ENCODE peak calls at places on chromosomes 2 and 18, in four cellular contexts. W is WTC11, L is K562, Q is HepG2. T is an unnamed sample.

GRCh38 chr2:121944072-121944829 is 188.8 kb downstream of the TSN start:
- DNase-seq in W (no peak), L (no peak), Q (no peak), T (no peak)

GRCh38 chr18:76689646-76690264 is 132.6 kb upstream of the ZNF236 start:
- DNase-seq in W (no peak), L (no peak), Q (no peak), T (no peak)

GRCh38 chr2:157190151-157190550 is 67.4 kb upstream of the GALNT5 start:
- DNase-seq in W (no peak), L (no peak), Q (no peak), T (no peak)

GRCh38 chr2:108226570-108226969 is 13.2 kb upstream of the SULT1C3 start:
- DNase-seq in W (no peak), L (no peak), Q (no peak), T (no peak)

GRCh38 chr2:71347517-71347916 is 15.9 kb downstream of the ZNF638 start:
- DNase-seq in W (no peak), L (peak), Q (no peak), T (no peak)

GRCh38 chr2:112321375-112322320 is 46.3 kb downstream of the ZC3H6 start:
- DNase-seq in W (no peak), L (no peak), Q (no peak), T (no peak)

GRCh38 chr18:47983946-47984345 is 53.5 kb upstream of the SMAD2 start:
- DNase-seq in W (no peak), L (no peak), Q (no peak), T (no peak)

GRCh38 chr18:22314406-22314805 is 103.3 kb downstream of the CTAGE1 start:
- DNase-seq in W (no peak), L (no peak), Q (no peak), T (no peak)

GRCh38 chr2:225090746-225091145 is 48.5 kb upstream of the DOCK10 start:
- DNase-seq in W (no peak), L (no peak), Q (no peak), T (no peak)

GRCh38 chr18:75474332-75474731 is 46.8 kb upstream of the SMIM21 start:
- DNase-seq in W (no peak), L (no peak), Q (no peak), T (no peak)

GRCh38 chr2:1981421-1981820 is 237.1 kb upstream of the PXDN start:
- DNase-seq in W (no peak), L (no peak), Q (no peak), T (no peak)

GRCh38 chr2:201320701-201321100 is 36.4 kb downstream of the FLACC1 start:
- DNase-seq in W (no peak), L (no peak), Q (no peak), T (no peak)

GRCh38 chr2:201319511-201319910 is 37.6 kb downstream of the FLACC1 start:
- DNase-seq in W (no peak), L (no peak), Q (no peak), T (no peak)

GRCh38 chr2:201320257-201320656 is 36.9 kb downstream of the FLACC1 start:
- DNase-seq in W (no peak), L (no peak), Q (no peak), T (no peak)

GRCh38 chr2:201327678-201328077 is 29.5 kb downstream of the FLACC1 start:
- DNase-seq in W (no peak), L (no peak), Q (no peak), T (no peak)

DNA sequence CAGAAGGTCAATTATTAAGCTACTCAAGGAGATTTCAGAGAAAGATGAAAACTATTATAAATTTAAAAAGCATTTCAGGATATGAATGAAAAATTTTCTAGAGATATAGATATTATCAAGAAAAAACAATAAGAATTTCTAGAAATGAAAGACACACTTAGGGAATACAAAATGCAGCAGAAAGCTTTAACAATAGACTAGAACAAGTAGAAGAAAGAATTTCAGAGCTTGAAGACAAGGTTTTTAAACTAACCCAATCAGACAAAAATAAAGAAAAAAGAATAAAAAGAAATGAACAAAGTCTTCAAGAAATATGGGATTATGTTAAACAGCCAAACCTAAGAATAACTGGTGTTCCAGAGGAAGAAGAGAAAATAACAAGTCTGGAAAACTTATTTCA is 34.4 kb downstream of the FLACC1 start:
- DNase-seq in W (no peak), L (no peak), Q (no peak), T (no peak)
- TF ChIP-seq SP1 in W (no peak), L (no peak), Q (no peak), T (no peak)

DNA sequence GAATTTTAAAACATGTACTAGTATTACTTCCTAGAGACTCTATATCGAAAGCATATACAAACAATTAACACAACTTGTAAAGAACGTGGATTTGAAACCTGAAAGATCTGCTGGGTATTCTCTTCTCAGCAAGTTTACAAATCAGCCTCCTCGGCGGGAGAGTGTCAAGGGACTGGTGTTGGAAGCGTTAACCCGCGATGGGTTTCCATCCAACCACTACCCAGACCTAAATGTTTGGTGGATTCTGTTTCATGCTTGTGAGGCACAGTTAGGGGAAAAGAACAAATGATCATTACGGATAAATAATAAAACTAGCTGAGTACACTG is 770 bp downstream of the C2orf42 start:
- DNase-seq in W (no peak), L (no peak), Q (no peak), T (peak)
- TF ChIP-seq SP1 in W (no peak), L (no peak), Q (no peak), T (no peak)

GRCh38 chr2:82748653-82749052 is 1710.4 kb downstream of the SUCLG1 start:
- DNase-seq in W (no peak), L (no peak), Q (no peak), T (no peak)
- TF ChIP-seq SP1 in W (no peak), L (no peak), Q (no peak), T (no peak)

GRCh38 chr2:25685741-25686140 is 12.4 kb upstream of the DTNB start:
- DNase-seq in W (no peak), L (no peak), Q (no peak), T (no peak)

GRCh38 chr2:25688236-25688635 is 14.9 kb upstream of the DTNB start:
- DNase-seq in W (no peak), L (no peak), Q (no peak), T (no peak)

GRCh38 chr2:25685030-25685429 is 11.7 kb upstream of the DTNB start:
- DNase-seq in W (no peak), L (no peak), Q (no peak), T (no peak)

GRCh38 chr2:25690058-25690457 is 16.7 kb upstream of the DTNB start:
- DNase-seq in W (no peak), L (no peak), Q (peak), T (no peak)

DNA sequence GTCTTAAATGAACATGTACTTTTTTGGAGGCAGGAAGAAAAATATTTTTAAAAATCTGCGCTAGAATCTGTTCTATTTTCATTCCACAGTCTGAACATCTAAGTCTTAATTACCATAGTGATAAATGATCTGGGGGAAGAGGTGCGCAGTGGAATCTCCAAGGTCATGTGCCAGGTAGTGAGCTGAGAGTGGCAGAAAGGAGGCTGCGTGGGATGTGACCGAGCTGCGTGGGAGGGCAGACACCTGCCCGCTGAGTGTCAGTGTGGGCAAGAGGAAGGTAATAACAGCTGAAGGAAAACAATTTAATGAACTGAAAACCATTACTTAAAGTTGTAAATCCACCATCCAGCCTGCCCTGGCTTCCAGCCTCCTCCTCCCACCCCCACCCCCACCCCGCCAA is 11.2 kb upstream of the DTNB start:
- DNase-seq in W (no peak), L (no peak), Q (no peak), T (no peak)
- TF ChIP-seq SP1 in W (no peak), L (no peak), Q (no peak), T (no peak)

GRCh38 chr2:174337337-174338154 is 2.8 kb downstream of the SP9 start:
- DNase-seq in W (peak), L (peak), Q (no peak), T (peak)

GRCh38 chr2:174334781-174335604 is at the start of gene SP9:
- DNase-seq in W (peak), L (peak), Q (peak), T (peak)

GRCh38 chr2:174338155-174338495 is 3.4 kb downstream of the SP9 start:
- DNase-seq in W (no peak), L (no peak), Q (no peak), T (no peak)

GRCh38 chr2:174335605-174336402 is 1.1 kb downstream of the SP9 start:
- DNase-seq in W (peak), L (peak), Q (no peak), T (peak)

GRCh38 chr2:174336403-174337336 is 1.9 kb downstream of the SP9 start:
- DNase-seq in W (peak), L (peak), Q (peak), T (peak)
- TF ChIP-seq SP1 in W (no peak), L (no peak), Q (no peak), T (no peak)

T was measured in HEK293T.